ENCODE peak calls at places on chromosomes 5 and 9, in five cellular contexts. X is tibial nerve; V is stimulated activated CD4-positive, alpha-beta T cell treated with anti-CD3 and anti-CD28 coated beads, Interleukin-12 subunit alpha, Interleukin-12 subunit beta, amount 100 ng/mL, for 4 hours; O is lower lobe of right lung; P is CD8-positive, alpha-beta memory T cell. R is an unnamed sample.

GRCh38 chr5:135460246-135461033 is 8.3 kb upstream of the TIFAB start:
- DNase-seq in X (no peak), V (no peak), O (no peak), P (no peak), R (no peak)

GRCh38 chr5:61732796-61733195 is 400.7 kb downstream of the ZSWIM6 start:
- DNase-seq in X (no peak), V (no peak), O (no peak), P (no peak), R (no peak)

GRCh38 chr5:78591227-78591626 is 57.3 kb downstream of the LHFPL2 start:
- DNase-seq in X (no peak), V (no peak), O (no peak), P (no peak), R (no peak)

GRCh38 chr5:111463304-111463703 is 49.0 kb downstream of the STARD4 start:
- DNase-seq in X (no peak), V (no peak), O (no peak), P (no peak), R (no peak)

GRCh38 chr9:21777701-21778100 is 24.7 kb upstream of the MTAP start:
- DNase-seq in X (no peak), V (no peak), O (no peak), P (no peak), R (no peak)

GRCh38 chr5:78534148-78535009 is 114.2 kb downstream of the LHFPL2 start:
- DNase-seq in X (no peak), V (no peak), O (no peak), P (no peak), R (no peak)

GRCh38 chr9:77808750-77809079 is 160.6 kb upstream of the GNA14 start:
- DNase-seq in X (no peak), V (no peak), O (no peak), P (no peak), R (no peak)

GRCh38 chr5:116370149-116370548 is 204.5 kb downstream of the SEMA6A start:
- DNase-seq in X (no peak), V (no peak), O (no peak), P (no peak), R (no peak)

GRCh38 chr5:34740306-34740891 is 84.3 kb downstream of the RAI14 start:
- DNase-seq in X (no peak), V (no peak), O (no peak), P (no peak), R (no peak)

GRCh38 chr9:3240651-3241268 is 285.0 kb downstream of the RFX3 start:
- DNase-seq in X (peak; percentile 39), V (peak; percentile 65), O (peak; percentile 72), P (peak; percentile 32), R (peak; percentile 47)

GRCh38 chr5:129945031-129945430 is 40.8 kb downstream of the CHSY3 start:
- DNase-seq in X (no peak), V (no peak), O (no peak), P (no peak), R (no peak)

GRCh38 chr9:12065050-12065449 is 628.1 kb upstream of the TYRP1 start:
- DNase-seq in X (no peak), V (no peak), O (no peak), P (no peak), R (no peak)

GRCh38 chr9:124439661-124440243 is 10.5 kb upstream of the ADGRD2 start:
- DNase-seq in X (no peak), V (no peak), O (no peak), P (no peak), R (no peak)

GRCh38 chr5:168128556-168128955 is 162.9 kb upstream of the WWC1 start:
- DNase-seq in X (peak; percentile 14), V (no peak), O (no peak), P (no peak), R (no peak)

GRCh38 chr5:73186976-73187375 is 14.0 kb downstream of the TMEM174 start:
- DNase-seq in X (no peak), V (no peak), O (no peak), P (no peak), R (no peak)

GRCh38 chr5:132456553-132457361 is 33.8 kb downstream of the IRF1 start:
- DNase-seq in X (no peak), V (no peak), O (peak; percentile 84), P (peak; percentile 60), R (peak; percentile 51)

GRCh38 chr5:4058899-4059298 is 463.3 kb downstream of the IRX1 start:
- DNase-seq in X (no peak), V (no peak), O (no peak), P (no peak), R (no peak)

GRCh38 chr5:174717826-174718455 is 6.4 kb upstream of the MSX2 start:
- DNase-seq in X (no peak), V (no peak), O (no peak), P (no peak), R (no peak)

GRCh38 chr5:170651902-170652301 is 131.6 kb upstream of the GABRP start:
- DNase-seq in X (no peak), V (no peak), O (no peak), P (no peak), R (no peak)

GRCh38 chr9:104009853-104010252 is 84.3 kb upstream of the SMC2 start:
- DNase-seq in X (no peak), V (no peak), O (no peak), P (no peak), R (no peak)

GRCh38 chr9:115717298-115717697 is 436.3 kb upstream of the PAPPA start:
- DNase-seq in X (no peak), V (no peak), O (no peak), P (no peak), R (no peak)